ENCODE peak calls at places on chromosome 1, in ten cellular contexts. One of them, this sample, is unnamed.

GRCh38 chr1:201356236-201356635 is 21.2 kb downstream of the TNNT2 start:
- DNase-seq in astrocyte: no peak
- DNase-seq in Panc1: no peak
- DNase-seq in GM23338: no peak
- DNase-seq in H9: no peak
- DNase-seq in mammary epithelial cell: no peak
- DNase-seq in pancreas: no peak
- DNase-seq in keratinocyte: no peak
- DNase-seq in uterus: no peak
- DNase-seq in heart left ventricle: no peak
- DNase-seq in this sample: no peak

GRCh38 chr1:65075123-65075976 is 72.7 kb upstream of the AK4 start:
- DNase-seq in astrocyte: peak; percentile 24
- DNase-seq in Panc1: peak; percentile 51
- DNase-seq in GM23338: peak; percentile 89
- DNase-seq in H9: peak; percentile 71
- DNase-seq in mammary epithelial cell: peak; percentile 36
- DNase-seq in pancreas: no peak
- DNase-seq in keratinocyte: no peak
- DNase-seq in uterus: peak; percentile 40
- DNase-seq in heart left ventricle: peak; percentile 37
- DNase-seq in this sample: peak; percentile 38

GRCh38 chr1:98761238-98761637 is 99.7 kb downstream of the SNX7 start:
- DNase-seq in astrocyte: no peak
- DNase-seq in Panc1: no peak
- DNase-seq in GM23338: peak; percentile 65
- DNase-seq in H9: peak; percentile 40
- DNase-seq in mammary epithelial cell: peak; percentile 7
- DNase-seq in pancreas: no peak
- DNase-seq in keratinocyte: no peak
- DNase-seq in uterus: no peak
- DNase-seq in heart left ventricle: no peak
- DNase-seq in this sample: no peak

GRCh38 chr1:154941332-154941995 is 4.9 kb upstream of the PMVK start:
- DNase-seq in astrocyte: no peak
- DNase-seq in Panc1: no peak
- DNase-seq in GM23338: peak; percentile 66
- DNase-seq in H9: peak; percentile 60
- DNase-seq in mammary epithelial cell: no peak
- DNase-seq in pancreas: peak; percentile 88
- DNase-seq in keratinocyte: no peak
- DNase-seq in uterus: no peak
- DNase-seq in heart left ventricle: peak; percentile 43
- DNase-seq in this sample: no peak

GRCh38 chr1:116772648-116773045 is 18.4 kb downstream of the CD2 start:
- DNase-seq in astrocyte: peak; percentile 49
- DNase-seq in Panc1: no peak
- DNase-seq in GM23338: no peak
- DNase-seq in H9: no peak
- DNase-seq in mammary epithelial cell: peak; percentile 48
- DNase-seq in pancreas: no peak
- DNase-seq in keratinocyte: no peak
- DNase-seq in uterus: no peak
- DNase-seq in heart left ventricle: no peak
- DNase-seq in this sample: no peak

GRCh38 chr1:38446936-38447335 is 400.3 kb upstream of the POU3F1 start:
- DNase-seq in astrocyte: no peak
- DNase-seq in Panc1: no peak
- DNase-seq in GM23338: no peak
- DNase-seq in H9: no peak
- DNase-seq in mammary epithelial cell: no peak
- DNase-seq in pancreas: no peak
- DNase-seq in keratinocyte: no peak
- DNase-seq in uterus: no peak
- DNase-seq in heart left ventricle: no peak
- DNase-seq in this sample: no peak

GRCh38 chr1:211828584-211829342 is 1.8 kb downstream of the LPGAT1 start:
- DNase-seq in astrocyte: peak; percentile 17
- DNase-seq in Panc1: no peak
- DNase-seq in GM23338: no peak
- DNase-seq in H9: no peak
- DNase-seq in mammary epithelial cell: peak; percentile 1
- DNase-seq in pancreas: no peak
- DNase-seq in keratinocyte: no peak
- DNase-seq in uterus: no peak
- DNase-seq in heart left ventricle: no peak
- DNase-seq in this sample: no peak

GRCh38 chr1:225519166-225519863 is 91.5 kb upstream of the LBR start:
- DNase-seq in astrocyte: no peak
- DNase-seq in Panc1: no peak
- DNase-seq in GM23338: peak; percentile 83
- DNase-seq in H9: peak; percentile 82
- DNase-seq in mammary epithelial cell: no peak
- DNase-seq in pancreas: no peak
- DNase-seq in keratinocyte: no peak
- DNase-seq in uterus: no peak
- DNase-seq in heart left ventricle: peak; percentile 47
- DNase-seq in this sample: no peak

GRCh38 chr1:161091796-161092507 is 2.6 kb upstream of the NECTIN4 start:
- DNase-seq in astrocyte: peak; percentile 34
- DNase-seq in Panc1: no peak
- DNase-seq in GM23338: no peak
- DNase-seq in H9: no peak
- DNase-seq in mammary epithelial cell: no peak
- DNase-seq in pancreas: no peak
- DNase-seq in keratinocyte: no peak
- DNase-seq in uterus: no peak
- DNase-seq in heart left ventricle: no peak
- DNase-seq in this sample: no peak

GRCh38 chr1:187837787-187838186 is 1009.0 kb downstream of the PLA2G4A start:
- DNase-seq in astrocyte: no peak
- DNase-seq in Panc1: no peak
- DNase-seq in GM23338: no peak
- DNase-seq in H9: no peak
- DNase-seq in mammary epithelial cell: no peak
- DNase-seq in pancreas: no peak
- DNase-seq in keratinocyte: no peak
- DNase-seq in uterus: no peak
- DNase-seq in heart left ventricle: no peak
- DNase-seq in this sample: no peak

GRCh38 chr1:177862916-177863315 is 106.9 kb downstream of the SEC16B start:
- DNase-seq in astrocyte: no peak
- DNase-seq in Panc1: no peak
- DNase-seq in GM23338: no peak
- DNase-seq in H9: no peak
- DNase-seq in mammary epithelial cell: no peak
- DNase-seq in pancreas: no peak
- DNase-seq in keratinocyte: no peak
- DNase-seq in uterus: no peak
- DNase-seq in heart left ventricle: no peak
- DNase-seq in this sample: no peak

GRCh38 chr1:114353233-114353632 is 157.8 kb downstream of the TRIM33 start:
- DNase-seq in astrocyte: peak; percentile 90
- DNase-seq in Panc1: no peak
- DNase-seq in GM23338: peak; percentile 38
- DNase-seq in H9: no peak
- DNase-seq in mammary epithelial cell: peak; percentile 48
- DNase-seq in pancreas: peak; percentile 62
- DNase-seq in keratinocyte: no peak
- DNase-seq in uterus: peak; percentile 70
- DNase-seq in heart left ventricle: peak; percentile 59
- DNase-seq in this sample: no peak

GRCh38 chr1:3491291-3492246 is 37.1 kb downstream of the ARHGEF16 start:
- DNase-seq in astrocyte: no peak
- DNase-seq in Panc1: peak; percentile 39
- DNase-seq in GM23338: peak; percentile 68
- DNase-seq in H9: peak; percentile 83
- DNase-seq in mammary epithelial cell: peak; percentile 35
- DNase-seq in pancreas: no peak
- DNase-seq in keratinocyte: no peak
- DNase-seq in uterus: peak; percentile 83
- DNase-seq in heart left ventricle: peak; percentile 73
- DNase-seq in this sample: peak; percentile 66

GRCh38 chr1:53902235-53902920 is 8.4 kb downstream of the DIO1 start:
- DNase-seq in astrocyte: no peak
- DNase-seq in Panc1: no peak
- DNase-seq in GM23338: no peak
- DNase-seq in H9: no peak
- DNase-seq in mammary epithelial cell: no peak
- DNase-seq in pancreas: no peak
- DNase-seq in keratinocyte: no peak
- DNase-seq in uterus: no peak
- DNase-seq in heart left ventricle: no peak
- DNase-seq in this sample: no peak

GRCh38 chr1:43854473-43854872 is 79.1 kb upstream of the ARTN start:
- DNase-seq in astrocyte: no peak
- DNase-seq in Panc1: no peak
- DNase-seq in GM23338: no peak
- DNase-seq in H9: no peak
- DNase-seq in mammary epithelial cell: no peak
- DNase-seq in pancreas: no peak
- DNase-seq in keratinocyte: no peak
- DNase-seq in uterus: no peak
- DNase-seq in heart left ventricle: no peak
- DNase-seq in this sample: no peak
- H3K27ac ChIP-seq in astrocyte: no peak overlapping the region
- H3K27ac ChIP-seq in Panc1: no peak overlapping the region
- H3K27ac ChIP-seq in GM23338: no peak overlapping the region
- H3K27ac ChIP-seq in H9: no peak overlapping the region
- H3K27ac ChIP-seq in mammary epithelial cell: no peak overlapping the region
- H3K27ac ChIP-seq in pancreas: no peak overlapping the region
- H3K27ac ChIP-seq in keratinocyte: no peak overlapping the region
- H3K27ac ChIP-seq in uterus: no peak overlapping the region
- H3K27ac ChIP-seq in heart left ventricle: no peak overlapping the region
- H3K27ac ChIP-seq in this sample: no peak overlapping the region

DNA sequence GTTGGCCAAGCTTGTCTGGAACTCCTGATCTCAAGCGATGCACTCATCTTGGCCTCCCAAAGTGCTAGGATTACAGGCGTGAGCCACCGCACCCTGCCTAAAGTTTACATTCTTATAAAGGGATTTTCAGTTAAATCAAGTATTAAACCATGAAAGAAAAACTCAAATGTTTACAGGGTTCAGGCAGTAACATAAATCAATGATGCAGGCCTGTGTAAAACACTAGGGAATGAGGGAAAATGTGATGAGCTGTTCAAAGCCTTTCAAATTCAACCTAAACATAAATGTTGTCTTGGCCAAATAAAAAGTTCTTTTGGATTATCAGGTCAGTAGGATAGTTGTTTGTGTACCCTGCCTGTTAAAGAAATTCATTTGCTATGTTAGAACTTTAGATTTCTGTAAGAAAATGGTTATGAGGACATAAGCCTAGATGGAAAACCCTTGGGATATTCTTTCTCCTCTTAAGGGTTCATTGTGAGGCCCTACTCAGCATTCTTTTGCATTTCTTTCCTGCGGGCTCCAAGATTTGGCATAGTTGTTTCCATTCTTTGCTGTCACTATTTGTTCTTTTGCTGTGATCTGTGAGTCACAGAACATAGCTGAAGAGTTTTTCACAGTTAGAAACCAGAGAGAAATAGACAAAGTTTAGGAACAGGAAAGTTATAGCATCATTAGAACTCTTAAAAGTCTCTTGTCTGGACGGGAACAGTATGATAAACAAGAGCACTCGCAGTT is 8.9 kb upstream of the ZRANB2 start:
- DNase-seq in astrocyte: peak; percentile 79
- DNase-seq in Panc1: no peak
- DNase-seq in GM23338: no peak
- DNase-seq in H9: no peak
- DNase-seq in mammary epithelial cell: peak; percentile 10
- DNase-seq in pancreas: no peak
- DNase-seq in keratinocyte: no peak
- DNase-seq in uterus: no peak
- DNase-seq in heart left ventricle: no peak
- DNase-seq in this sample: peak; percentile 20
- TF ChIP-seq CTCF in astrocyte: no peak
- TF ChIP-seq CTCF in Panc1: no peak
- TF ChIP-seq CTCF in GM23338: no peak
- TF ChIP-seq CTCF in H9: no peak
- TF ChIP-seq CTCF in mammary epithelial cell: no peak
- TF ChIP-seq CTCF in pancreas: no peak
- TF ChIP-seq CTCF in keratinocyte: no peak
- TF ChIP-seq CTCF in uterus: no peak
- TF ChIP-seq CTCF in heart left ventricle: no peak
- TF ChIP-seq CTCF in this sample: no peak

DNA sequence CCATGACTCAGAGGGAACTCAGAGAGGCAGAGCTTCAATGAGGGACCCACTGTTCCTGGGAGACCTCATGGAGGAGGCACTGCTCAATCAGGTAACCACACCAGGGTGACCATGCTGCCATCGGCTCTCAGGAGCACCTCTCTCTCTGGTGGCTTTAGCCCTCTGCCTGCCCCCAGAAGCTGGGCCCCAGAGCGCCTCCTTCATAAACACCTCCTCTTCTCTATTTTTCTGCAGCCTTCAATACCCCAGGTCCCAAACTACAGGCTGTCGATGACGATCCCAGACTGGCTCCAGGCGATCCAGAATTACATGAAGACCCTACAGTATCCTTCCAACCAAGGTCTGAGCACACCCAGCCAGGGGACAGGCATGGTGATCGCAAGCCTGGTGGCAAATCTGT is 10.6 kb downstream of the VASH2 start:
- DNase-seq in astrocyte: no peak
- DNase-seq in Panc1: no peak
- DNase-seq in GM23338: no peak
- DNase-seq in H9: no peak
- DNase-seq in mammary epithelial cell: no peak
- DNase-seq in pancreas: no peak
- DNase-seq in keratinocyte: no peak
- DNase-seq in uterus: no peak
- DNase-seq in heart left ventricle: no peak
- DNase-seq in this sample: no peak
- H3K27ac ChIP-seq in astrocyte: no peak overlapping the region
- H3K27ac ChIP-seq in Panc1: no peak overlapping the region
- H3K27ac ChIP-seq in GM23338: peak overlapping the region; percentile 85
- H3K27ac ChIP-seq in H9: no peak overlapping the region
- H3K27ac ChIP-seq in mammary epithelial cell: no peak overlapping the region
- H3K27ac ChIP-seq in pancreas: no peak overlapping the region
- H3K27ac ChIP-seq in keratinocyte: no peak overlapping the region
- H3K27ac ChIP-seq in uterus: no peak overlapping the region
- H3K27ac ChIP-seq in heart left ventricle: no peak overlapping the region
- H3K27ac ChIP-seq in this sample: no peak overlapping the region

DNA sequence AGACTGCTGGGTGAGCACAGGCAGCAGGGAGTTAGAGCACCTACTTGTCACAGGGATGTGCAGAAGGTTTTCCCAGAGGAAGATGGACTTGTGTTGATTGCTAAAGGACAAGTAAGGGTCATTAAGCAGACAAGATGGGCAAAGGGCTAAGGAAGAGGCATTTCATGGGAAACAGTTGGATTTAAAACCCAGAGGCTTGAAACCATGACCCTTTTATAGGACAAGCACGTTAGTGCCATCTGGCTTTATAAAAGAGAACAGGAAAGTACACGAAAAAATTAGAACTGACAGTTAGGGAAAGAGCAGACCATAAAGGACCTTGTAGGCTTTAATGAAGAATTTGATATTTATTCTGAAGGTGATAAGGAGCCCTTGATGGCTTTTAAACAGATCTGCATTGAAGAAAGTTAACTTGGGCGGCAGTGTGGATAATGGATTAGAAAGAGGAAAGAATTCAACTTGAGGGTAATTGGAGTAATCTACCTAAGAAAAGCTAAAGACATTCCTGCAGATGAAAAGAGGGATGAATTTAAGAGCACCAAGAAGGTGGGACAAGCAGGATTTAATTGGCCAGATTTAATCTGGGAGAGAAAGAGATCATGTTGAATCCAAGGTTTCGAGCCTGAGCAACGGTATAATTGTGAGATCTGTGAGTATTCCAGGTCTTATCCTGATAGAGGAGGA is 68.6 kb downstream of the ZC3H11B start:
- DNase-seq in astrocyte: no peak
- DNase-seq in Panc1: no peak
- DNase-seq in GM23338: peak; percentile 51
- DNase-seq in H9: no peak
- DNase-seq in mammary epithelial cell: no peak
- DNase-seq in pancreas: no peak
- DNase-seq in keratinocyte: no peak
- DNase-seq in uterus: no peak
- DNase-seq in heart left ventricle: no peak
- DNase-seq in this sample: no peak
- TF ChIP-seq CTCF in astrocyte: no peak
- TF ChIP-seq CTCF in Panc1: peak; percentile 24
- TF ChIP-seq CTCF in GM23338: no peak
- TF ChIP-seq CTCF in H9: peak; percentile 13
- TF ChIP-seq CTCF in mammary epithelial cell: no peak
- TF ChIP-seq CTCF in pancreas: no peak
- TF ChIP-seq CTCF in keratinocyte: no peak
- TF ChIP-seq CTCF in uterus: no peak
- TF ChIP-seq CTCF in heart left ventricle: peak; percentile 29
- TF ChIP-seq CTCF in this sample: no peak

This sample was measured in RWPE1.